ENCODE peak calls at places on chromosomes 13 and 19, in five cellular contexts. M is fibroblast of lung, N is hepatocyte, X is Calu3, J is pancreas. R is an unnamed sample.

GRCh38 chr13:34762312-34762711 is 179.8 kb upstream of the NBEA start:
- DNase-seq in M (peak), N (peak), X (no peak), J (no peak), R (no peak)

GRCh38 chr19:50162988-50163387 is at the start of gene IZUMO2:
- DNase-seq in M (no peak), N (no peak), X (no peak), J (peak), R (no peak)

GRCh38 chr13:103188688-103189326 is 122.6 kb upstream of the SLC10A2 start:
- DNase-seq in M (peak), N (peak), X (no peak), J (no peak), R (no peak)

GRCh38 chr13:114009590-114010400 is 35.9 kb upstream of the C13orf46 start:
- DNase-seq in M (no peak), N (no peak), X (no peak), J (peak), R (no peak)

GRCh38 chr13:40681341-40682051 is 15.1 kb upstream of the FOXO1 start:
- DNase-seq in M (peak), N (no peak), X (no peak), J (no peak), R (no peak)

GRCh38 chr19:2394054-2394668 is 33.2 kb downstream of the TIMM13 start:
- DNase-seq in M (no peak), N (no peak), X (no peak), J (no peak), R (no peak)

GRCh38 chr13:45180713-45181601 is 19.9 kb downstream of the KCTD4 start:
- DNase-seq in M (peak), N (no peak), X (no peak), J (no peak), R (no peak)

GRCh38 chr13:40565282-40566148 is 100.9 kb downstream of the FOXO1 start:
- DNase-seq in M (no peak), N (no peak), X (no peak), J (no peak), R (no peak)

GRCh38 chr13:20156711-20157110 is 4.1 kb downstream of the GJA3 start:
- DNase-seq in M (no peak), N (no peak), X (no peak), J (no peak), R (no peak)

GRCh38 chr19:6587093-6587820 is 3.7 kb downstream of the CD70 start:
- DNase-seq in M (no peak), N (no peak), X (no peak), J (no peak), R (no peak)

GRCh38 chr13:75656590-75656989 is 20.5 kb downstream of the LMO7 start:
- DNase-seq in M (peak), N (no peak), X (no peak), J (no peak), R (no peak)

GRCh38 chr19:31415322-31415721 is 66.1 kb upstream of the TSHZ3 start:
- DNase-seq in M (no peak), N (no peak), X (no peak), J (no peak), R (no peak)

GRCh38 chr19:3196064-3196932 is 10.6 kb downstream of the NCLN start:
- DNase-seq in M (no peak), N (no peak), X (no peak), J (peak), R (no peak)

GRCh38 chr13:20127263-20127562 is 33.6 kb downstream of the GJA3 start:
- DNase-seq in M (no peak), N (no peak), X (no peak), J (no peak), R (no peak)

GRCh38 chr19:9962623-9963290 is 26.4 kb upstream of the OLFM2 start:
- DNase-seq in M (no peak), N (no peak), X (no peak), J (no peak), R (no peak)

GRCh38 chr19:1279782-1280341 is 4.5 kb downstream of the FAM174C start:
- DNase-seq in M (peak), N (peak), X (peak), J (no peak), R (peak)

GRCh38 chr19:34274827-34275625 is 20.7 kb downstream of the GARRE1 start:
- DNase-seq in M (peak), N (no peak), X (no peak), J (no peak), R (no peak)

GRCh38 chr19:2166741-2167738 is 3.3 kb downstream of the DOT1L start:
- DNase-seq in M (peak), N (peak), X (peak), J (peak), R (no peak)

GRCh38 chr13:113557013-113557412 is 27.5 kb upstream of the TFDP1 start:
- DNase-seq in M (no peak), N (no peak), X (no peak), J (no peak), R (no peak)

GRCh38 chr13:101026328-101026727 is 351.7 kb upstream of the TMTC4 start:
- DNase-seq in M (no peak), N (no peak), X (no peak), J (no peak), R (no peak)

GRCh38 chr13:101535192-101535746 is 82.8 kb downstream of the ITGBL1 start:
- DNase-seq in M (peak), N (no peak), X (no peak), J (no peak), R (no peak)

GRCh38 chr13:102905905-102906304 is 60.1 kb downstream of the ERCC5 start:
- DNase-seq in M (no peak), N (no peak), X (no peak), J (no peak), R (no peak)

GRCh38 chr13:37446503-37446902 is 152.1 kb downstream of the POSTN start:
- DNase-seq in M (peak), N (peak), X (no peak), J (no peak), R (no peak)

GRCh38 chr19:4052993-4053422 is 13.7 kb downstream of the ZBTB7A start:
- DNase-seq in M (no peak), N (no peak), X (peak), J (no peak), R (no peak)

GRCh38 chr19:46993622-46994021 is 26.0 kb upstream of the NPAS1 start:
- DNase-seq in M (no peak), N (no peak), X (no peak), J (no peak), R (no peak)

GRCh38 chr19:46988614-46989230 is 30.9 kb upstream of the NPAS1 start:
- DNase-seq in M (no peak), N (no peak), X (no peak), J (no peak), R (no peak)

GRCh38 chr19:46992699-46993535 is 26.7 kb upstream of the NPAS1 start:
- DNase-seq in M (no peak), N (no peak), X (no peak), J (peak), R (no peak)

GRCh38 chr19:46994141-46994686 is 25.4 kb upstream of the NPAS1 start:
- DNase-seq in M (no peak), N (no peak), X (no peak), J (peak), R (no peak)

GRCh38 chr19:46990998-46991676 is 28.5 kb upstream of the NPAS1 start:
- DNase-seq in M (peak), N (peak), X (peak), J (peak), R (peak)
- TF ChIP-seq CTCF in M (peak), N (peak), X (peak), J (peak), R (peak)

DNA sequence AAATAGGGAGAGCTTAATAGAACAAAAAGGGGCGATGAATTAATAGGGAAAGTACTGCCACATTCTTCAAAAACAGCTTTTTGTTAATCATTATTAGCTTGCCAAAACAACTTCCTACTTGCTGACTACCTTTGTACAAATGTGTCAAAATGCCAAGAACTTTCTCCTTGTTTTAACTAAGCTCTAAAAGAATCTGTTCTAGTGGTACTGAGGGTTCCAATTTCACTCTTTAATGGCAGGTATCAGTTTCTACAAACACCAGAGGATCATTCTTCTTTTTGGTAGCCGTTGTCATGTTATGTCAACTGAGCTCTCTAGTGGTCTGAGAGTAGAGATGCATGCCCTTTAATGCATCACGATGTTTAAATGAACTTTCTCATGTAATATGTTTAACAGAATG is 29.4 kb upstream of the FBXL3 start:
- DNase-seq in M (no peak), N (no peak), X (no peak), J (no peak), R (no peak)
- TF ChIP-seq CTCF in M (no peak), N (no peak), X (no peak), J (no peak), R (no peak)

GRCh38 chr19:56076413-56076998 is 44.6 kb downstream of the ZNF787 start:
- DNase-seq in M (peak), N (peak), X (peak), J (no peak), R (peak)
- TF ChIP-seq CTCF in M (peak), N (peak), X (peak), J (peak), R (peak)

GRCh38 chr19:35714601-35715354 is 3.0 kb upstream of the KMT2B start:
- DNase-seq in M (no peak), N (no peak), X (no peak), J (peak), R (no peak)
- TF ChIP-seq CTCF in M (no peak), N (no peak), X (no peak), J (no peak), R (no peak)

GRCh38 chr13:98474292-98474691 is 102.6 kb downstream of the STK24 start:
- DNase-seq in M (no peak), N (no peak), X (no peak), J (no peak), R (no peak)
- TF ChIP-seq CTCF in M (no peak), N (no peak), X (no peak), J (no peak), R (no peak)

R was measured in endothelial cell.